ENCODE peak calls at places on chromosomes 11 and 22, in four cellular contexts. J, M, U and Y are unnamed samples.

GRCh38 chr11:625636-626319 is 1.0 kb upstream of the CDHR5 start:
- DNase-seq in J (no peak), M (peak), U (no peak), Y (no peak)

GRCh38 chr22:20979243-20979809 is 2.8 kb upstream of the LZTR1 start:
- DNase-seq in J (peak), M (peak), U (peak), Y (peak)

GRCh38 chr11:66314561-66315497 is 2.0 kb downstream of the CD248 start:
- DNase-seq in J (no peak), M (no peak), U (no peak), Y (no peak)

GRCh38 chr11:129412501-129412900 is 36.9 kb downstream of the BARX2 start:
- DNase-seq in J (no peak), M (no peak), U (no peak), Y (no peak)

GRCh38 chr11:1771700-1772099 is 8.0 kb upstream of the CTSD start:
- DNase-seq in J (no peak), M (no peak), U (peak), Y (no peak)

GRCh38 chr22:27797793-27798525 is 3.6 kb downstream of the MN1 start:
- DNase-seq in J (no peak), M (no peak), U (no peak), Y (no peak)

GRCh38 chr22:47837703-47838102 is 1075.3 kb downstream of the TBC1D22A start:
- DNase-seq in J (no peak), M (no peak), U (no peak), Y (no peak)

GRCh38 chr11:8013833-8014232 is 26.7 kb downstream of the EIF3F start:
- DNase-seq in J (no peak), M (no peak), U (no peak), Y (no peak)

GRCh38 chr22:30636226-30637077 is 871 bp downstream of the SLC35E4 start:
- DNase-seq in J (peak), M (no peak), U (no peak), Y (peak)

GRCh38 chr11:121762820-121763219 is 310.1 kb upstream of the SORL1-AS1 start:
- DNase-seq in J (peak), M (no peak), U (peak), Y (peak)

GRCh38 chr22:35498446-35498845 is 42.2 kb upstream of the RASD2 start:
- DNase-seq in J (no peak), M (no peak), U (no peak), Y (no peak)

GRCh38 chr11:19410032-19410431 is 169.3 kb upstream of the E2F8 start:
- DNase-seq in J (no peak), M (no peak), U (no peak), Y (no peak)

GRCh38 chr22:42430486-42431125 is 1.6 kb downstream of the NFAM1 start:
- DNase-seq in J (no peak), M (no peak), U (no peak), Y (no peak)

GRCh38 chr11:59463176-59463575 is 6.4 kb downstream of the OR4D6 start:
- DNase-seq in J (no peak), M (no peak), U (no peak), Y (peak)

GRCh38 chr11:27362749-27363575 is at the start of gene CCDC34:
- DNase-seq in J (peak), M (peak), U (peak), Y (peak)

GRCh38 chr11:1305558-1306056 is 3.8 kb downstream of the TOLLIP start:
- DNase-seq in J (no peak), M (peak), U (no peak), Y (no peak)

GRCh38 chr11:30468881-30469280 is 117.3 kb downstream of the MPPED2 start:
- DNase-seq in J (no peak), M (no peak), U (no peak), Y (no peak)

GRCh38 chr11:24134879-24135588 is 361.8 kb upstream of the LUZP2 start:
- DNase-seq in J (no peak), M (no peak), U (no peak), Y (no peak)

GRCh38 chr11:25566298-25567200 is 765.4 kb upstream of the ANO3 start:
- DNase-seq in J (peak), M (no peak), U (no peak), Y (peak)

GRCh38 chr22:44108806-44109385 is 71.8 kb upstream of the PARVG start:
- DNase-seq in J (no peak), M (no peak), U (no peak), Y (no peak)

GRCh38 chr22:44358723-44359440 is 46.1 kb upstream of the SHISAL1 start:
- DNase-seq in J (peak), M (peak), U (no peak), Y (no peak)

GRCh38 chr11:47144541-47144940 is 32.1 kb downstream of the ARFGAP2 start:
- DNase-seq in J (no peak), M (no peak), U (no peak), Y (no peak)

GRCh38 chr11:47139878-47140277 is 36.8 kb downstream of the ARFGAP2 start:
- DNase-seq in J (no peak), M (no peak), U (no peak), Y (no peak)

GRCh38 chr11:47147250-47147649 is 29.4 kb downstream of the ARFGAP2 start:
- DNase-seq in J (no peak), M (no peak), U (no peak), Y (no peak)

GRCh38 chr11:47148274-47148673 is 28.4 kb downstream of the ARFGAP2 start:
- DNase-seq in J (no peak), M (no peak), U (no peak), Y (no peak)

GRCh38 chr11:47143322-47143721 is 33.4 kb downstream of the ARFGAP2 start:
- DNase-seq in J (peak), M (no peak), U (peak), Y (no peak)
- TF ChIP-seq CTCF in J (no peak), M (no peak), U (no peak), Y (no peak)

GRCh38 chr22:49649166-49649565 is 178.5 kb downstream of the BRD1 start:
- DNase-seq in J (no peak), M (no peak), U (no peak), Y (no peak)
- TF ChIP-seq CTCF in J (no peak), M (no peak), U (no peak), Y (no peak)

DNA sequence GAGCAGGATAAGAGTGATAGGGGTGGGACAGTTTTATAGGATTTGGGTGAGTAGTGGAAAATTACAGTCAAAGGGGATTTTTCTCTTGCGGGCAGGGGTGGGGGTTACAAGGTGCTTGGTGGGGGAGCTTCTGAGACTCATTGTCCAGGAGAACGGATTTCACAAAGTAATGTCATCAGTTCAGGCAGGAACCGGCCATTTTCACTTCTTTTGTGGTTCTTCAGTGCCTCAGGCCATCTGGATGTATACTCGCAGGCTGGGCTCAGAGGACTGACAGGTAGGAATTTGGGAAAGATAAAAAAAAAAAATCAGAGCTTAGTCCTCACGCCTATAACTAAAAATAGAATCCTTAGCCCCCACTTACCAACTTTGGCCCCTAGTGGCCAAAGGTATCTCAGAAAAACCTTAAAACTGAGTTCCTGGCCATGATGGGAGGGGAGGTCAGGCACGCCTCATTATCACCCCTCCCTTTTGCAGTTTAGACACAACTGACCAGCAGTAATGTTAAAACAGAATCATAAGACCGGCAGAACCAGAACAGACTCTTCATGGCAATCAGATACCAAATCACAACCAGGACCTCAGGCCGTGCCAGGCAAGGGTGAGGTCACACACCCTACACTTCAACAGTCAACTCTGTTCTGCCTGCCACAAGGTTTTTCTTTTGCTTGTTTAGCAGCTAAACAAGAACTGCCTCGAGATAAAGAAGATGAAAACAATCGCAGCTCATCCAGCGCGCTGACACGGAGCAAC is 8.9 kb upstream of the APOBEC3G start:
- DNase-seq in J (no peak), M (no peak), U (no peak), Y (no peak)
- TF ChIP-seq CTCF in J (no peak), M (no peak), U (peak), Y (no peak)

GRCh38 chr11:114586797-114587196 is 8.8 kb downstream of the NXPE4 start:
- DNase-seq in J (no peak), M (no peak), U (no peak), Y (no peak)
- TF ChIP-seq CTCF in J (no peak), M (no peak), U (no peak), Y (no peak)

GRCh38 chr11:12942157-12942556 is 67.0 kb upstream of the RASSF10 start:
- DNase-seq in J (no peak), M (no peak), U (no peak), Y (no peak)
- TF ChIP-seq CTCF in J (no peak), M (no peak), U (peak), Y (no peak)

DNA sequence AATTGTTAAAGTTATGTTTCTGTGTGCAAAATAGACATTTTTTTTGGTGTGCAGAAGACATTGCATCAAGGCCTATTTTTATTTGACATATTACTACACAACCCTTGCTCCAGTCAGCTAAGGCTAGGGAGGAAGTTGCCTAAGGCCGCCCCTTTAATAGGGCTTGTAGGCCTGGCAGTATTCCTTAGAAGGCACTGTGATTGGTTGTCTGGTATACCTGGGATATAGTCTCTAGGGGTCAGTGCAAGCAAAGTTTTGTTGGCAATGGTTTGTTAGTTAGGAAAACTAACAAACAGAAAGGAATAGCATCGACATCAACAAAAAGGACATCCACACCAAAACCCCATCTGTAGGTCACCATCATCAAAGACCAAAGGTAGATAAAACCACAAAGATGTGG is 16.9 kb downstream of the CCDC15 start:
- DNase-seq in J (no peak), M (no peak), U (peak), Y (no peak)
- TF ChIP-seq CTCF in J (no peak), M (no peak), U (peak), Y (no peak)

DNA sequence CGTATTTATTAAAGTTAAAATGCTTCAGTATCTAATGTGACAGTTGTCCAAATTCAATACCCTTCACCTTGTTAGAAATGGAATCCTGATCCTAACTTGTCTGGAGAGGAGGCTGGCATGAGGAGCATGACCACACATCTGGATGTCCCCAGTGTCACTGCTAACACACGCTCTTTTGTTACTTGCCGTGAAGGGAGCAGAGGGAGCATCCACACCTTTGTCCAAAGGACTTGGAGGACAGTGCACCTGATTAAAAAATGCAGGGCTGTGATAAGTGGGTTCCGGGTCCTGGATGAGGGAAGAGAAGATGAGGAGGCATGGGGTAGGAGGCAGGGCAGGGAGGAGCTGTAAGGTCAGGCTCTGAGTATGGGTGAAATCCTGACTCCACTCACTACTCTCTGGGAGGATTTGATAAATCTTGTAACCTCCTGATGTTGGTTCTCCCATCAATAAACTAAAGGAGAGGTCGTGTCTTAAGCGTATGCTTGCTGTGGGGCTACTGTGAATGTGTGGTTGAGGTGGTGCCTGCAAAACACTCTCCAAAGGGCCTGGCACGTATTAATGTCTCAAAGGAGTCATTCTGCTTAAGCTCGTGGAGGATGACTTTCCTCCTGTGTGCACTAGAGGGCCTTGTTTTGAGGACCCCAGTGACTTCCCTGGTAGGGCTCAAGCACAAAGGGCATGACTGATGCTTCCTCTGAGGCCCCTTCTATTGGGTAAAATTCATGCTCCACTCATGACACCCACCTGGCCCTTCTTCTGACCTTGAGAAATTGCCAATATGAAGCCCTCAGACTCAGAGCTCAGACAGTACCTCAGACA is 16.8 kb upstream of the IGLL5 start:
- DNase-seq in J (no peak), M (no peak), U (no peak), Y (no peak)
- TF ChIP-seq CTCF in J (no peak), M (no peak), U (no peak), Y (no peak)